ENCODE peak calls at places on chromosomes 12 and 14, in four cellular contexts. One of them, this sample, is unnamed.

GRCh38 chr14:23573384-23573783 is 5.2 kb downstream of the JPH4 start:
- DNase-seq in CD8-positive, alpha-beta memory T cell: no peak
- DNase-seq in K562: no peak
- DNase-seq in lower lobe of right lung: no peak
- DNase-seq in this sample: no peak

GRCh38 chr14:58077621-58078020 is 74.4 kb downstream of the ARMH4 start:
- DNase-seq in CD8-positive, alpha-beta memory T cell: no peak
- DNase-seq in K562: no peak
- DNase-seq in lower lobe of right lung: no peak
- DNase-seq in this sample: no peak

GRCh38 chr14:69069020-69069421 is 83.9 kb downstream of the DCAF5 start:
- DNase-seq in CD8-positive, alpha-beta memory T cell: no peak
- DNase-seq in K562: peak
- DNase-seq in lower lobe of right lung: no peak
- DNase-seq in this sample: no peak

GRCh38 chr12:175250-175649 is 38.7 kb downstream of the SLC6A12 start:
- DNase-seq in CD8-positive, alpha-beta memory T cell: no peak
- DNase-seq in K562: no peak
- DNase-seq in lower lobe of right lung: no peak
- DNase-seq in this sample: no peak

GRCh38 chr14:89956294-89957009 is 725 bp downstream of the TDP1 start:
- DNase-seq in CD8-positive, alpha-beta memory T cell: peak
- DNase-seq in K562: peak
- DNase-seq in lower lobe of right lung: peak
- DNase-seq in this sample: peak

GRCh38 chr12:38847247-38847646 is 58.1 kb downstream of the CPNE8 start:
- DNase-seq in CD8-positive, alpha-beta memory T cell: no peak
- DNase-seq in K562: no peak
- DNase-seq in lower lobe of right lung: no peak
- DNase-seq in this sample: no peak

GRCh38 chr14:90381999-90382451 is 14.8 kb upstream of the CALM1 start:
- DNase-seq in CD8-positive, alpha-beta memory T cell: no peak
- DNase-seq in K562: no peak
- DNase-seq in lower lobe of right lung: peak
- DNase-seq in this sample: no peak

GRCh38 chr12:116210131-116210530 is 67.4 kb downstream of the MED13L start:
- DNase-seq in CD8-positive, alpha-beta memory T cell: no peak
- DNase-seq in K562: no peak
- DNase-seq in lower lobe of right lung: no peak
- DNase-seq in this sample: no peak

GRCh38 chr12:1851126-1851791 is 30.9 kb downstream of the LRTM2 start:
- DNase-seq in CD8-positive, alpha-beta memory T cell: no peak
- DNase-seq in K562: no peak
- DNase-seq in lower lobe of right lung: no peak
- DNase-seq in this sample: peak

GRCh38 chr14:23413681-23414080 is 5.6 kb upstream of the MYH6 start:
- DNase-seq in CD8-positive, alpha-beta memory T cell: no peak
- DNase-seq in K562: no peak
- DNase-seq in lower lobe of right lung: no peak
- DNase-seq in this sample: no peak

GRCh38 chr12:62758216-62758615 is 176.7 kb downstream of the PPM1H start:
- DNase-seq in CD8-positive, alpha-beta memory T cell: no peak
- DNase-seq in K562: no peak
- DNase-seq in lower lobe of right lung: no peak
- DNase-seq in this sample: no peak

GRCh38 chr14:46136456-46136855 is 515.1 kb downstream of the RPL10L start:
- DNase-seq in CD8-positive, alpha-beta memory T cell: no peak
- DNase-seq in K562: no peak
- DNase-seq in lower lobe of right lung: no peak
- DNase-seq in this sample: no peak

GRCh38 chr12:95548056-95548538 is 3.2 kb downstream of the USP44 start:
- DNase-seq in CD8-positive, alpha-beta memory T cell: no peak
- DNase-seq in K562: peak
- DNase-seq in lower lobe of right lung: peak
- DNase-seq in this sample: no peak

GRCh38 chr14:26199599-26200370 is 398.0 kb downstream of the NOVA1 start:
- DNase-seq in CD8-positive, alpha-beta memory T cell: no peak
- DNase-seq in K562: no peak
- DNase-seq in lower lobe of right lung: no peak
- DNase-seq in this sample: no peak

GRCh38 chr14:85401396-85401795 is 128.5 kb upstream of the FLRT2 start:
- DNase-seq in CD8-positive, alpha-beta memory T cell: no peak
- DNase-seq in K562: no peak
- DNase-seq in lower lobe of right lung: no peak
- DNase-seq in this sample: no peak

GRCh38 chr14:104108570-104109060 is 23.1 kb downstream of the ASPG start:
- DNase-seq in CD8-positive, alpha-beta memory T cell: no peak
- DNase-seq in K562: no peak
- DNase-seq in lower lobe of right lung: no peak
- DNase-seq in this sample: no peak

GRCh38 chr12:10397311-10397710 is 7.5 kb upstream of the KLRK1 start:
- DNase-seq in CD8-positive, alpha-beta memory T cell: no peak
- DNase-seq in K562: no peak
- DNase-seq in lower lobe of right lung: no peak
- DNase-seq in this sample: no peak

GRCh38 chr12:127389923-127390322 is 877.0 kb upstream of the TMEM132C start:
- DNase-seq in CD8-positive, alpha-beta memory T cell: no peak
- DNase-seq in K562: no peak
- DNase-seq in lower lobe of right lung: no peak
- DNase-seq in this sample: no peak

GRCh38 chr12:1797991-1798733 is 22.2 kb upstream of the LRTM2 start:
- DNase-seq in CD8-positive, alpha-beta memory T cell: no peak
- DNase-seq in K562: no peak
- DNase-seq in lower lobe of right lung: peak
- DNase-seq in this sample: no peak

GRCh38 chr14:100486025-100486828 is 101.0 kb downstream of the BEGAIN start:
- DNase-seq in CD8-positive, alpha-beta memory T cell: peak
- DNase-seq in K562: peak
- DNase-seq in lower lobe of right lung: peak
- DNase-seq in this sample: no peak

GRCh38 chr12:50197297-50197727 is 30.1 kb upstream of the CERS5 start:
- DNase-seq in CD8-positive, alpha-beta memory T cell: no peak
- DNase-seq in K562: no peak
- DNase-seq in lower lobe of right lung: no peak
- DNase-seq in this sample: no peak

GRCh38 chr14:99654235-99655000 is 9.5 kb downstream of the HHIPL1 start:
- DNase-seq in CD8-positive, alpha-beta memory T cell: no peak
- DNase-seq in K562: no peak
- DNase-seq in lower lobe of right lung: peak
- DNase-seq in this sample: no peak

GRCh38 chr12:107600596-107601144 is 84.9 kb upstream of the PWP1 start:
- DNase-seq in CD8-positive, alpha-beta memory T cell: no peak
- DNase-seq in K562: no peak
- DNase-seq in lower lobe of right lung: no peak
- DNase-seq in this sample: no peak

GRCh38 chr12:118098911-118099671 is 4.7 kb downstream of the VSIG10 start:
- DNase-seq in CD8-positive, alpha-beta memory T cell: no peak
- DNase-seq in K562: no peak
- DNase-seq in lower lobe of right lung: no peak
- DNase-seq in this sample: no peak

GRCh38 chr14:61109288-61109687 is 128.2 kb downstream of the SLC38A6 start:
- DNase-seq in CD8-positive, alpha-beta memory T cell: no peak
- DNase-seq in K562: no peak
- DNase-seq in lower lobe of right lung: no peak
- DNase-seq in this sample: no peak

GRCh38 chr14:29937116-29937515 is 9.5 kb upstream of the PRKD1 start:
- DNase-seq in CD8-positive, alpha-beta memory T cell: no peak
- DNase-seq in K562: no peak
- DNase-seq in lower lobe of right lung: no peak
- DNase-seq in this sample: peak

GRCh38 chr12:103314786-103315185 is 181.0 kb downstream of the C12orf42 start:
- DNase-seq in CD8-positive, alpha-beta memory T cell: no peak
- DNase-seq in K562: no peak
- DNase-seq in lower lobe of right lung: no peak
- DNase-seq in this sample: no peak

GRCh38 chr14:34023824-34024767 is 73.2 kb upstream of the EGLN3 start:
- DNase-seq in CD8-positive, alpha-beta memory T cell: no peak
- DNase-seq in K562: no peak
- DNase-seq in lower lobe of right lung: no peak
- DNase-seq in this sample: no peak

GRCh38 chr14:105468621-105469241 is 5.9 kb upstream of the CRIP2 start:
- DNase-seq in CD8-positive, alpha-beta memory T cell: no peak
- DNase-seq in K562: no peak
- DNase-seq in lower lobe of right lung: no peak
- DNase-seq in this sample: no peak
- H3K27ac ChIP-seq in CD8-positive, alpha-beta memory T cell: no peak
- H3K27ac ChIP-seq in K562: no peak
- H3K27ac ChIP-seq in lower lobe of right lung: peak
- H3K27ac ChIP-seq in this sample: no peak

DNA sequence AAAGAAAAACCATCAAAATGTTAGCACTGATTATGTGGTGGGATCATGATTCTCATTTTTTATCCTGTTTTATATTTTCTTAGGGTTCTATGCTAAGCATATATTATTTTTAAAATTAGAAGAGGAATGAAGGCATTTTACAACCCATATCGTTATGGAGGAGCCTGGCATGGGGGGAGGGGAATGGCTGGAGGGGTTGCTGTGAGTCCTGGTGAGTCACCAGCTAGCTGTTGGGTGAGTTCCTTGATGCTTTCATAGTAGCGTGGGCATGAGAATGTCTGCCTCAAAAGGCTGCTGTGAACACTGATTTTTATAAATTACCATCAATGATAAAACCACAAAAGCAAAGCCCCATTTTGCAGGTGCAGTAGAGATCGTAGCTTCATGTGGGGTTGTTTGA is 46.9 kb downstream of the C14orf132 start:
- DNase-seq in CD8-positive, alpha-beta memory T cell: no peak
- DNase-seq in K562: no peak
- DNase-seq in lower lobe of right lung: no peak
- DNase-seq in this sample: peak
- H3K27ac ChIP-seq in CD8-positive, alpha-beta memory T cell: no peak
- H3K27ac ChIP-seq in K562: no peak
- H3K27ac ChIP-seq in lower lobe of right lung: no peak
- H3K27ac ChIP-seq in this sample: no peak

DNA sequence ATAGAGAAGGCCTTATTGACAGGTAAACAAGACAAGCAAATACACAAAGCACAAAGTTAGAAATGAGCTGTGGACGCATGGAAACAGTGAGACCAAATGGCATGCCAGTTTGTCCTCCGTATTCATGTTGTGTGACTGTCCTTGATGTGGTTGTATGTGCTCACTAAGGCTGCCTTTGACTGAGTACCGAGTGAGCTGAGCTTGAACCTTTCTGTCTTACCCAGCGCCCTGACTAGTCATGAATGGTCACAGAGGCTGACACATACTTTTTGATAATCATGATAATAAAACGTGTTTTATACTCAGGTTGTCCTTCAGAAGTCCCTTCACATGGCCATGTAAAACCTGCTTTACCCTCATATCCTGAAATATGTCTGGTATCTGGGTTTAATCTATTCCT is 553 bp upstream of the CATSPERB start:
- DNase-seq in CD8-positive, alpha-beta memory T cell: no peak
- DNase-seq in K562: no peak
- DNase-seq in lower lobe of right lung: no peak
- DNase-seq in this sample: no peak
- H3K27ac ChIP-seq in CD8-positive, alpha-beta memory T cell: no peak
- H3K27ac ChIP-seq in K562: no peak
- H3K27ac ChIP-seq in lower lobe of right lung: no peak
- H3K27ac ChIP-seq in this sample: no peak

GRCh38 chr12:104651812-104652211 is 195.1 kb downstream of the CHST11 start:
- DNase-seq in CD8-positive, alpha-beta memory T cell: no peak
- DNase-seq in K562: no peak
- DNase-seq in lower lobe of right lung: no peak
- DNase-seq in this sample: no peak

GRCh38 chr12:104648746-104649145 is 192.0 kb downstream of the CHST11 start:
- DNase-seq in CD8-positive, alpha-beta memory T cell: no peak
- DNase-seq in K562: no peak
- DNase-seq in lower lobe of right lung: no peak
- DNase-seq in this sample: no peak

GRCh38 chr12:104650541-104650940 is 193.8 kb downstream of the CHST11 start:
- DNase-seq in CD8-positive, alpha-beta memory T cell: no peak
- DNase-seq in K562: no peak
- DNase-seq in lower lobe of right lung: no peak
- DNase-seq in this sample: no peak

GRCh38 chr12:104649217-104649834 is 192.6 kb downstream of the CHST11 start:
- DNase-seq in CD8-positive, alpha-beta memory T cell: no peak
- DNase-seq in K562: no peak
- DNase-seq in lower lobe of right lung: no peak
- DNase-seq in this sample: no peak

DNA sequence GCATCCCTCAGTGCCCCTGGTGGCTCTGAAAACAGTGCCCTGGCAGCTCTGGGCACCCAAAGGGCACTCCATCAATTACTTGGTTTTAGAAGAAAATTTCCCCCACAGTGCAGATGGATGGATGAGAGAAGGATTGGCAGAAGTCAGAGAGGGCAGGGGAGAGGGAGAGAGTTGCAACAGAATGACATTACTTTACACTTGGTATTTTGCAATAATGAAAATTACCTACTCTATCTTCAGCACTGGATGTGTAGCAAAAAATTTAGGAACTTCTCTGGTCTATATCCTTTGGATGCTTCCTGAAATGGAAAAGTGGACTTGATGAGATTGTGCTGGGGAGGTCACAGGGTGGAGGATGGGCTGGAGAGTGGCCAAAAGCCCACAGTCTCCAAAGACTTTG is 193.2 kb downstream of the CHST11 start:
- DNase-seq in CD8-positive, alpha-beta memory T cell: no peak
- DNase-seq in K562: no peak
- DNase-seq in lower lobe of right lung: no peak
- DNase-seq in this sample: no peak
- H3K27ac ChIP-seq in CD8-positive, alpha-beta memory T cell: no peak
- H3K27ac ChIP-seq in K562: no peak
- H3K27ac ChIP-seq in lower lobe of right lung: peak
- H3K27ac ChIP-seq in this sample: no peak

GRCh38 chr12:6363330-6364036 is 11.9 kb downstream of the SCNN1A start:
- DNase-seq in CD8-positive, alpha-beta memory T cell: peak
- DNase-seq in K562: peak
- DNase-seq in lower lobe of right lung: peak
- DNase-seq in this sample: no peak

GRCh38 chr12:6361834-6362233 is 13.5 kb downstream of the SCNN1A start:
- DNase-seq in CD8-positive, alpha-beta memory T cell: no peak
- DNase-seq in K562: no peak
- DNase-seq in lower lobe of right lung: peak
- DNase-seq in this sample: no peak

GRCh38 chr12:6364037-6364360 is 11.4 kb downstream of the SCNN1A start:
- DNase-seq in CD8-positive, alpha-beta memory T cell: no peak
- DNase-seq in K562: no peak
- DNase-seq in lower lobe of right lung: no peak
- DNase-seq in this sample: no peak

GRCh38 chr12:6362383-6362782 is 13.0 kb downstream of the SCNN1A start:
- DNase-seq in CD8-positive, alpha-beta memory T cell: no peak
- DNase-seq in K562: no peak
- DNase-seq in lower lobe of right lung: no peak
- DNase-seq in this sample: no peak

GRCh38 chr12:6363010-6363329 is 12.4 kb downstream of the SCNN1A start:
- DNase-seq in CD8-positive, alpha-beta memory T cell: no peak
- DNase-seq in K562: no peak
- DNase-seq in lower lobe of right lung: no peak
- DNase-seq in this sample: no peak
- H3K27ac ChIP-seq in CD8-positive, alpha-beta memory T cell: no peak
- H3K27ac ChIP-seq in K562: peak
- H3K27ac ChIP-seq in lower lobe of right lung: peak
- H3K27ac ChIP-seq in this sample: peak

GRCh38 chr14:72816287-72816686 is 77.6 kb downstream of the DPF3 start:
- DNase-seq in CD8-positive, alpha-beta memory T cell: no peak
- DNase-seq in K562: no peak
- DNase-seq in lower lobe of right lung: no peak
- DNase-seq in this sample: no peak
- H3K27ac ChIP-seq in CD8-positive, alpha-beta memory T cell: no peak
- H3K27ac ChIP-seq in K562: no peak
- H3K27ac ChIP-seq in lower lobe of right lung: no peak
- H3K27ac ChIP-seq in this sample: no peak

This sample was measured in epithelial cell of prostate.